ENCODE peak calls at places on chromosomes 1 and 21, in five cellular contexts. C is fibroblast of lung, Z is breast epithelium, D is left ventricle myocardium inferior, J is heart right ventricle. T is an unnamed sample.

GRCh38 chr1:107575226-107575625 is 389.8 kb downstream of the VAV3 start:
- DNase-seq in C (no peak), Z (no peak), D (no peak), J (no peak), T (no peak)

GRCh38 chr21:34796518-34797201 is 127.9 kb downstream of the CLIC6 start:
- DNase-seq in C (no peak), Z (no peak), D (no peak), J (no peak), T (peak; percentile 51)

GRCh38 chr1:226002667-226003501 is 3.7 kb upstream of the SDE2 start:
- DNase-seq in C (peak; percentile 23), Z (peak; percentile 83), D (peak; percentile 56), J (peak; percentile 75), T (no peak)

GRCh38 chr1:220339581-220339980 is 67.3 kb upstream of the RAB3GAP2 start:
- DNase-seq in C (peak; percentile 22), Z (no peak), D (no peak), J (no peak), T (no peak)

GRCh38 chr1:113681596-113682337 is 77.5 kb downstream of the PHTF1 start:
- DNase-seq in C (no peak), Z (no peak), D (no peak), J (no peak), T (no peak)

GRCh38 chr21:34029724-34030528 is 43.5 kb upstream of the MRPS6 start:
- DNase-seq in C (peak; percentile 89), Z (peak; percentile 33), D (no peak), J (peak; percentile 46), T (no peak)

GRCh38 chr1:232437510-232437909 is 192.4 kb downstream of the SIPA1L2 start:
- DNase-seq in C (no peak), Z (no peak), D (no peak), J (no peak), T (no peak)

GRCh38 chr1:114468710-114469468 is 42.1 kb downstream of the TRIM33 start:
- DNase-seq in C (peak; percentile 46), Z (no peak), D (no peak), J (no peak), T (no peak)

GRCh38 chr21:31133243-31133830 is 95.1 kb upstream of the KRTAP19-8 start:
- DNase-seq in C (no peak), Z (no peak), D (no peak), J (no peak), T (no peak)

GRCh38 chr21:46416551-46416950 is 42.1 kb upstream of the DIP2A start:
- DNase-seq in C (no peak), Z (no peak), D (no peak), J (no peak), T (peak; percentile 68)

GRCh38 chr1:228339766-228340685 is 66.6 kb downstream of the TRIM11 start:
- DNase-seq in C (no peak), Z (no peak), D (no peak), J (no peak), T (no peak)

GRCh38 chr1:55869050-55869449 is 653.9 kb upstream of the USP24 start:
- DNase-seq in C (peak; percentile 32), Z (peak; percentile 46), D (peak; percentile 51), J (peak; percentile 54), T (peak; percentile 41)

GRCh38 chr1:221704291-221704690 is 37.6 kb downstream of the DUSP10 start:
- DNase-seq in C (no peak), Z (no peak), D (no peak), J (no peak), T (no peak)

GRCh38 chr21:25836396-25836795 is 101.6 kb downstream of the GABPA start:
- DNase-seq in C (peak; percentile 84), Z (no peak), D (no peak), J (no peak), T (no peak)

GRCh38 chr21:35163381-35163780 is 114.3 kb upstream of the RUNX1 start:
- DNase-seq in C (peak; percentile 79), Z (no peak), D (no peak), J (no peak), T (no peak)

GRCh38 chr1:177256153-177256814 is 85.5 kb downstream of the BRINP2 start:
- DNase-seq in C (peak; percentile 94), Z (peak; percentile 17), D (peak; percentile 52), J (peak; percentile 70), T (peak; percentile 79)

GRCh38 chr21:33069994-33070811 is at the start of gene OLIG1:
- DNase-seq in C (peak; percentile 44), Z (no peak), D (peak; percentile 67), J (no peak), T (peak; percentile 58)

GRCh38 chr1:74162333-74162732 is 35.6 kb downstream of the LRRIQ3 start:
- DNase-seq in C (no peak), Z (no peak), D (no peak), J (no peak), T (no peak)

GRCh38 chr21:15729674-15730483 is at the start of gene USP25:
- DNase-seq in C (peak; percentile 67), Z (peak; percentile 85), D (peak; percentile 94), J (peak; percentile 92), T (peak; percentile 99)

GRCh38 chr21:45365608-45366241 is 39.2 kb upstream of the COL18A1 start:
- DNase-seq in C (peak; percentile 87), Z (no peak), D (no peak), J (no peak), T (peak; percentile 68)
- H3K4me1 ChIP-seq in C (peaks cover 35% of the 10 kb centered on the region), Z (peaks cover 6% of the 10 kb centered on the region), D (peaks cover 62% of the 10 kb centered on the region), J (peaks cover 51% of the 10 kb centered on the region), T (peaks cover 13% of the 10 kb centered on the region)

GRCh38 chr1:7207875-7208646 is 422.8 kb downstream of the CAMTA1 start:
- DNase-seq in C (peak; percentile 69), Z (no peak), D (no peak), J (peak; percentile 42), T (no peak)
- TF ChIP-seq CTCF in C (peak; percentile 66), Z (peak; percentile 38), D (peak; percentile 79), J (peak; percentile 71), T (peak; percentile 32)

GRCh38 chr1:155950829-155951228 is 9.4 kb downstream of the RXFP4 start:
- DNase-seq in C (no peak), Z (no peak), D (no peak), J (no peak), T (no peak)
- H3K36me3 ChIP-seq in C (peaks cover 37% of the 10 kb centered on the region), Z (peaks cover 18% of the 10 kb centered on the region), D (peaks cover 95% of the 10 kb centered on the region), J (peaks cover 24% of the 10 kb centered on the region), T (peaks cover 16% of the 10 kb centered on the region)

DNA sequence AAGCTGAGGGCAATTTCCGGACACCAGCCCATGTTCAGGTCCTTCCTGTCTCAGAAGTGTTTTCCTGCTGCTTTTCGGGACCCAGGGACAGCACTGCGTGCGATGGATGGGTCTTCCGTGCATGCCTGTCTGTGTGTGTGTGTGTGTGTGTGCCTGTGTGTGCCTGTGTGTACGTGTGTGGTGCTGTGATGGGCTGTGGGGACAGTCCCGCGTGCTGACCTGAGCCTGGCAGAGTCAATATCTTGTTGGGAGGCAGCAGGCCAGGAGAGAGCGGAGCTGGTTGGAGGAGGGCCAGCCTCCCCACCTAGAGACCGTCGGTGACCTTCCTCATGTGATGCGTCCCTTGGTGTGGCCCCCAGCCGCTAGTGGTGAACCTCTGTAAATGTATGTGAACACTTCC is 13.7 kb downstream of the SKI start:
- DNase-seq in C (no peak), Z (no peak), D (no peak), J (no peak), T (no peak)
- H3K4me1 ChIP-seq in C (peaks cover 21% of the 10 kb centered on the region), Z (peaks cover 45% of the 10 kb centered on the region), D (peaks cover 97% of the 10 kb centered on the region), J (peaks cover 89% of the 10 kb centered on the region), T (peaks cover 57% of the 10 kb centered on the region)

GRCh38 chr1:22976127-22976460 is 3.4 kb upstream of the LACTBL1 start:
- DNase-seq in C (no peak), Z (no peak), D (no peak), J (no peak), T (no peak)

GRCh38 chr1:22975694-22976093 is 3.0 kb upstream of the LACTBL1 start:
- DNase-seq in C (peak; percentile 24), Z (no peak), D (no peak), J (no peak), T (no peak)

GRCh38 chr1:22972760-22973159 is at the start of gene LACTBL1:
- DNase-seq in C (no peak), Z (no peak), D (no peak), J (no peak), T (no peak)

GRCh38 chr1:22978299-22978698 is 5.6 kb upstream of the LACTBL1 start:
- DNase-seq in C (peak; percentile 83), Z (no peak), D (no peak), J (no peak), T (no peak)

GRCh38 chr1:22976461-22977243 is 4.0 kb upstream of the LACTBL1 start:
- DNase-seq in C (peak; percentile 79), Z (peak; percentile 32), D (peak; percentile 21), J (peak; percentile 50), T (no peak)
- TF ChIP-seq CTCF in C (peak; percentile 87), Z (peak; percentile 68), D (peak; percentile 70), J (peak; percentile 68), T (peak; percentile 53)

GRCh38 chr1:196860323-196860884 is 27.4 kb upstream of the CFHR4 start:
- DNase-seq in C (no peak), Z (no peak), D (no peak), J (no peak), T (no peak)

GRCh38 chr1:196858811-196859210 is 29.0 kb upstream of the CFHR4 start:
- DNase-seq in C (no peak), Z (no peak), D (no peak), J (no peak), T (no peak)

GRCh38 chr1:196857188-196857587 is 30.7 kb upstream of the CFHR4 start:
- DNase-seq in C (no peak), Z (no peak), D (no peak), J (no peak), T (no peak)

GRCh38 chr1:196861429-196861828 is 26.4 kb upstream of the CFHR4 start:
- DNase-seq in C (no peak), Z (no peak), D (no peak), J (no peak), T (no peak)

DNA sequence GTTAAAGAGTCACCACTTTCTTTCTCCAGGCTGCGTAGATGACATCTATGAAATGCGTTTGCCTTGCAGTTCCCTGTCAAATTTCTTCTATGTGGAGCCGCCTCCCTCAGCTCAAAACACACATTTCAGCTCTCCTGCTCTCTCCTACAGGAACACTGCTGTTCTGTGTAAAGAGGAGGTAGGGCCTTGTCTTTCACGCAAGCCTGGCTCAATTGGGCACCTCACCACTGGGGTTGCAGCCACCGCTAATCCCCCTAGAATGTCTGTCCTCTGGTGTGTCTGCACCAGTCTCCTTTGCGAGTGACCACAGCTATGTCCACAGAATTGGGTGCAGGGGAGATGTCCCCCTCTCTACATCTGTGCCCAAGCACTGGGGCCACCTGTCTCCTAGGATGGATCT is 31.8 kb upstream of the CFHR4 start:
- DNase-seq in C (no peak), Z (no peak), D (no peak), J (no peak), T (no peak)
- H3K36me3 ChIP-seq in C (no peaks in the 10 kb centered on the region), Z (no peaks in the 10 kb centered on the region), D (no peaks in the 10 kb centered on the region), J (no peaks in the 10 kb centered on the region), T (no peaks in the 10 kb centered on the region)

GRCh38 chr1:197774691-197775281 is 494 bp downstream of the DENND1B start:
- DNase-seq in C (peak; percentile 61), Z (no peak), D (no peak), J (peak; percentile 51), T (peak; percentile 65)
- H3K4me1 ChIP-seq in C (peaks cover 9% of the 10 kb centered on the region), Z (peaks cover 5% of the 10 kb centered on the region), D (peaks cover 52% of the 10 kb centered on the region), J (peaks cover 67% of the 10 kb centered on the region), T (peaks cover 55% of the 10 kb centered on the region)

T was measured in left lung.